ENCODE peak calls at places on chromosome 10, in six cellular contexts. V is sigmoid colon, Z is stomach, K is tibial nerve, O is upper lobe of left lung, S is A549. X is an unnamed sample.

GRCh38 chr10:131816941-131817700 is 83.7 kb upstream of the PPP2R2D start:
- DNase-seq in V (no peak), Z (no peak), K (no peak), O (no peak), S (no peak), X (no peak)

GRCh38 chr10:72315611-72316385 is 38.9 kb downstream of the DNAJB12 start:
- DNase-seq in V (peak), Z (peak), K (peak), O (no peak), S (no peak), X (peak)

GRCh38 chr10:109037978-109038377 is 885.3 kb downstream of the XPNPEP1 start:
- DNase-seq in V (no peak), Z (no peak), K (no peak), O (no peak), S (no peak), X (no peak)

GRCh38 chr10:117226813-117227451 is 14.0 kb upstream of the SLC18A2 start:
- DNase-seq in V (no peak), Z (peak), K (no peak), O (no peak), S (peak), X (no peak)

GRCh38 chr10:103829838-103830465 is 25.4 kb downstream of the SH3PXD2A start:
- DNase-seq in V (no peak), Z (no peak), K (no peak), O (no peak), S (no peak), X (no peak)

GRCh38 chr10:29585488-29585976 is 49.2 kb downstream of the SVIL start:
- DNase-seq in V (no peak), Z (no peak), K (no peak), O (no peak), S (no peak), X (no peak)

GRCh38 chr10:21069278-21069677 is 172.2 kb upstream of the NEBL start:
- DNase-seq in V (no peak), Z (no peak), K (no peak), O (no peak), S (no peak), X (no peak)

GRCh38 chr10:127055263-127055662 is 141.1 kb downstream of the INSYN2A start:
- DNase-seq in V (no peak), Z (no peak), K (no peak), O (no peak), S (no peak), X (no peak)

GRCh38 chr10:102401735-102402511 is 6.4 kb downstream of the NFKB2 start:
- DNase-seq in V (peak), Z (no peak), K (no peak), O (no peak), S (peak), X (no peak)

GRCh38 chr10:75234683-75235374 is 928 bp downstream of the COMTD1 start:
- DNase-seq in V (peak), Z (peak), K (no peak), O (peak), S (no peak), X (peak)

GRCh38 chr10:130800281-130800680 is 511.2 kb downstream of the TCERG1L start:
- DNase-seq in V (no peak), Z (no peak), K (no peak), O (no peak), S (no peak), X (no peak)

GRCh38 chr10:42769653-42770052 is 12.9 kb upstream of the BMS1 start:
- DNase-seq in V (no peak), Z (no peak), K (no peak), O (peak), S (peak), X (no peak)

GRCh38 chr10:126175586-126176258 is 212.6 kb downstream of the ADAM12 start:
- DNase-seq in V (no peak), Z (no peak), K (no peak), O (no peak), S (no peak), X (no peak)

GRCh38 chr10:111128331-111129167 is 51.7 kb downstream of the ADRA2A start:
- DNase-seq in V (no peak), Z (no peak), K (no peak), O (no peak), S (peak), X (no peak)

GRCh38 chr10:28020080-28020860 is 21.4 kb upstream of the ODAD2 start:
- DNase-seq in V (peak), Z (no peak), K (no peak), O (no peak), S (no peak), X (no peak)

DNA sequence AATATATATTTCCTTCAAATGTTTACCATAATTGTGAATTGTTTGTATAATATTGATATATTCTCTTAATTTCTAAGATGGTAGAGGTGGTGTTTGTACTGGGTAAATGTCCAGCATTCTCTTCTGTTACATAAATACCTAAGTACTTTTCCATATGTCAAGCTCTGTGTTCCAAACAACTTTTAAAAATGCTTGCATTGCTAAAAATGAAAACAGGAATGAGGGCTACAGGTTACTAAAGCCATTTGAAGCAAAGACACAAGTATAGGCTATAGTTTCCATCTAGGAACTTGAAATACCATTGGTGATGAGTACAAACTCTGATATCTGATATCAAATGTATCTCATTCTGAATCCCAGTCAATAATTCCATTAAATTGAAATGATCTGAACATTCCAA is 233.6 kb upstream of the SORCS1 start:
- DNase-seq in V (no peak), Z (no peak), K (no peak), O (no peak), S (no peak), X (no peak)
- TF ChIP-seq EP300 in V (no peak), Z (no peak), K (no peak), O (no peak), S (no peak), X (no peak)

DNA sequence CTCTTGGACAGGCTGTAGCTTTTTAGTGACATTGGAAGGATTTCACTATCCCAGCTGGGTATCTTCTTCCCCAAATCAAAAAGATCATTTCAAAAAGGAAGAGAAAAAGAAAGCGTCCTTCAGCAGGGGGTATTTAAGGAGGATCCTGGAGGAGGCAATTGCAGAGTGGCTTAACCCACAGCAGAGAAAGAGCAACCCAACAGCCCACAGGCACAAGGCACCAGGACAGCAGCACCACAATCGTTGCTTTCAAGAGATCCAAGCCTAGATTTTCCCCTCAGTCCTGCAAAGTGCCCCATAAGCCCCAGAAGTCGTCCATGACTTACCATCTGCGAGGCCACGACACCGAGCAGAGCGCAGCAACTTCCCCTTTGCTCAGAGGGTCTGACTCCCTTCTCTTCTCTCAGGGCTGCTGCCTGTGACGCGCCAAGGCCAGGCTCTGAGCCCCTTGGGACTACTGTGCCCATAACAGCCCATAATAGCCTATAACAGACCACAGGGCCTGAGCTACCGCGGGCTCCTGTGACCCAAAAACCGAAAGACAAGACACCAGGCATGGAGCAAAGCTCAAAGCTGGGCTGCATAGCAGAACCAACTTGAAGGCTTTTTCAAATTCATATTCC is 19.7 kb downstream of the PIK3AP1 start:
- DNase-seq in V (no peak), Z (no peak), K (no peak), O (no peak), S (no peak), X (no peak)
- TF ChIP-seq EP300 in V (no peak), Z (no peak), K (no peak), O (no peak), S (no peak), X (no peak)

GRCh38 chr10:47346572-47347302 is 1.4 kb upstream of the RBP3 start:
- DNase-seq in V (no peak), Z (no peak), K (no peak), O (no peak), S (no peak), X (no peak)
- TF ChIP-seq EP300 in V (no peak), Z (no peak), K (no peak), O (no peak), S (no peak), X (no peak)

GRCh38 chr10:76353124-76353851 is 921.9 kb downstream of the LRMDA start:
- DNase-seq in V (no peak), Z (no peak), K (no peak), O (no peak), S (no peak), X (no peak)
- TF ChIP-seq EP300 in V (no peak), Z (no peak), K (no peak), O (no peak), S (no peak), X (no peak)

GRCh38 chr10:76946268-76946667 is 691.3 kb downstream of the KCNMA1 start:
- DNase-seq in V (no peak), Z (no peak), K (no peak), O (no peak), S (no peak), X (no peak)

GRCh38 chr10:76942556-76943416 is 694.8 kb downstream of the KCNMA1 start:
- DNase-seq in V (no peak), Z (no peak), K (no peak), O (peak), S (no peak), X (no peak)

GRCh38 chr10:76950354-76950753 is 687.3 kb downstream of the KCNMA1 start:
- DNase-seq in V (no peak), Z (no peak), K (no peak), O (no peak), S (no peak), X (no peak)

GRCh38 chr10:76939862-76940495 is 697.6 kb downstream of the KCNMA1 start:
- DNase-seq in V (no peak), Z (no peak), K (no peak), O (no peak), S (no peak), X (no peak)

GRCh38 chr10:76944678-76945077 is 692.9 kb downstream of the KCNMA1 start:
- DNase-seq in V (no peak), Z (no peak), K (no peak), O (no peak), S (no peak), X (no peak)
- TF ChIP-seq EP300 in V (no peak), Z (no peak), K (no peak), O (no peak), S (no peak), X (no peak)

GRCh38 chr10:84139126-84140035 is at the start of gene GHITM:
- DNase-seq in V (peak), Z (peak), K (peak), O (peak), S (peak), X (peak)
- TF ChIP-seq EP300 in V (peak), Z (peak), K (peak), O (peak), S (no peak), X (no peak)

GRCh38 chr10:69938541-69938991 is 114.1 kb upstream of the MACROH2A2 start:
- DNase-seq in V (no peak), Z (no peak), K (no peak), O (no peak), S (no peak), X (no peak)
- TF ChIP-seq EP300 in V (no peak), Z (no peak), K (no peak), O (no peak), S (no peak), X (no peak)

GRCh38 chr10:6602021-6602699 is 22.1 kb upstream of the PRKCQ start:
- DNase-seq in V (no peak), Z (no peak), K (no peak), O (no peak), S (no peak), X (no peak)
- TF ChIP-seq EP300 in V (no peak), Z (no peak), K (no peak), O (no peak), S (no peak), X (no peak)

GRCh38 chr10:1293147-1293546 is 237.0 kb downstream of the WDR37 start:
- DNase-seq in V (no peak), Z (no peak), K (no peak), O (no peak), S (no peak), X (no peak)
- TF ChIP-seq EP300 in V (no peak), Z (no peak), K (no peak), O (no peak), S (no peak), X (no peak)

X was measured in ovary.